ENCODE peak calls at places on chromosomes 7 and 10, in four cellular contexts. A, E, C and I are unnamed samples. For H3K79me2, the result is how much of the 10 kb centered on the place peaks cover.

GRCh38 chr7:28984631-28985030 is 26.5 kb upstream of the TRIL start:
- DNase-seq in A (peak), E (peak), C (no peak), I (peak)

GRCh38 chr10:58488921-58489320 is 23.8 kb upstream of the BICC1 start:
- DNase-seq in A (peak), E (no peak), C (no peak), I (no peak)

GRCh38 chr7:71131256-71131752 is 640 bp upstream of the GALNT17 start:
- DNase-seq in A (no peak), E (peak), C (peak), I (no peak)

GRCh38 chr10:122768033-122768745 is 68.5 kb upstream of the C10orf120 start:
- DNase-seq in A (no peak), E (no peak), C (no peak), I (no peak)

GRCh38 chr7:96221888-96222287 is 100.0 kb downstream of the SLC25A13 start:
- DNase-seq in A (no peak), E (no peak), C (no peak), I (no peak)

GRCh38 chr7:151586531-151587270 is 67.0 kb upstream of the RHEB start:
- DNase-seq in A (no peak), E (no peak), C (no peak), I (no peak)

GRCh38 chr10:99854860-99855259 is 72.4 kb downstream of the ABCC2 start:
- DNase-seq in A (peak), E (peak), C (no peak), I (peak)

GRCh38 chr7:92758796-92759431 is 77.5 kb downstream of the CDK6 start:
- DNase-seq in A (no peak), E (no peak), C (no peak), I (no peak)

GRCh38 chr10:103734731-103735130 is 120.6 kb downstream of the SH3PXD2A start:
- DNase-seq in A (no peak), E (no peak), C (no peak), I (peak)

GRCh38 chr7:100407285-100408180 is 21.0 kb downstream of the ZCWPW1 start:
- DNase-seq in A (peak), E (peak), C (peak), I (no peak)

GRCh38 chr10:11057018-11057417 is 39.3 kb downstream of the CELF2 start:
- DNase-seq in A (no peak), E (no peak), C (no peak), I (no peak)

GRCh38 chr7:55570939-55571338 is 1.4 kb downstream of the VOPP1 start:
- DNase-seq in A (peak), E (no peak), C (no peak), I (peak)

GRCh38 chr10:73110345-73110849 is at the start of gene NUDT13:
- DNase-seq in A (peak), E (peak), C (peak), I (peak)

GRCh38 chr7:84218681-84219080 is 24.1 kb upstream of the SEMA3A start:
- DNase-seq in A (peak), E (no peak), C (no peak), I (no peak)

GRCh38 chr10:73053275-73053674 is 43.4 kb downstream of the P4HA1 start:
- DNase-seq in A (no peak), E (no peak), C (no peak), I (no peak)

GRCh38 chr10:12444981-12445700 is 95.8 kb downstream of the CAMK1D start:
- DNase-seq in A (no peak), E (no peak), C (no peak), I (no peak)
- H3K79me2 ChIP-seq in A (under half), E (under half), C (under half), I (under half)

DNA sequence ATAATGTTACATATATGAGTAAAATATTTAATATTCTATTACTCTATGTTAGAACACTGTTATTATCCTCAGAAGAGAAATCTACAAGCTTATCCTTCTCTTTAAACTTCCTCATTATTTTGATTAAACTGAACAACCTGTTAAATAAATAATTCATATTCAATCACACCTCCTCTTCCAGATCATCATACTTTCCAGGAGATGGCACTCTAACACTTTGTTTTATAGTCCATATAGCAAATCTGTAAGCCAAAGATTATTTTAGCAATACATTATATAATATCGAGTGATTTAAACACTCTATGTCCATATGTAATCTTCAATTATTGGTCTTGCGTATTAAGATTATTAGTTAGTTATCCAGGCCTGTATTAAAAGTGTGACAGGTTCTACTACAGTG is 694.1 kb downstream of the ANKRD7 start:
- DNase-seq in A (peak), E (peak), C (no peak), I (no peak)
- TF ChIP-seq CTCF in A (peak), E (peak), C (no peak), I (no peak)

DNA sequence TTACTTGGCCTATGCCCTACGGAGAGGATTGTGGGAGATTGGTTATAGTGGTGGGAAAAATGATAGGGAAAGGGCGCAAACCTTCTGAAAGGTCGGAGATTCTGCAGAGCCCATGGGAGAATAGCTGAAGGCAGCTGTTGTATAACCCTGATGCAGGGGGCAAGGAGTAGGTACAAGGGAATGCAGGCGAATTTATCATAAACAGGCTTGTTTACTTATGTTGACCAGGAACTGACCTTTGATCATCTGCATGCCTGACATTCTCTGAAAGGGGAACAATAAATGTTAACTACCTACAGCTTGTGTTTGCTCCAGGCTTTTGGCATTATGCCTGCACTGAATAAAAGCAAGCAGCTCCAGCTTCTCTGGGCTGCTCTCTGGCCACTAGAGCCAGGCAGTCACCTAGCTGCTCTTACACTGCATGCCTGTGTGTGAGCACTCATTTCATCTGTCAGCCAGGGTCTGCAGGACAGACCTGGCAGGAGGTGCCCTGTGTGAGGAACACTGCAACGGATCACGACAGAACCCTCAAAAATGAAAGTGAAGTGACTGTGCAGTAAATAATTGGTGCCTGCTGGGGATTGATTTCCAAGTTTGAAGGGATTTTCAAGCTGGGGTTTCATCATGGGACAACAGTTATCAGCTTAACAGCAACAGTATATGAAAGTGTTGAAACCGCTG is 31.1 kb upstream of the ABCA13 start:
- DNase-seq in A (peak), E (peak), C (no peak), I (no peak)
- H3K79me2 ChIP-seq in A (under half), E (under half), C (under half), I (under half)

GRCh38 chr10:14556285-14556956 is 218.3 kb downstream of the FAM107B start:
- DNase-seq in A (no peak), E (peak), C (no peak), I (no peak)
- TF ChIP-seq CTCF in A (peak), E (peak), C (peak), I (peak)

GRCh38 chr10:48533540-48533939 is 71.3 kb downstream of the ARHGAP22 start:
- DNase-seq in A (no peak), E (no peak), C (no peak), I (no peak)
- H3K79me2 ChIP-seq in A (under half), E (under half), C (under half), I (half or more)

GRCh38 chr10:124875596-124875995 is 66.3 kb upstream of the ZRANB1 start:
- DNase-seq in A (peak), E (no peak), C (no peak), I (peak)
- TF ChIP-seq CTCF in A (no peak), E (no peak), C (no peak), I (peak)

DNA sequence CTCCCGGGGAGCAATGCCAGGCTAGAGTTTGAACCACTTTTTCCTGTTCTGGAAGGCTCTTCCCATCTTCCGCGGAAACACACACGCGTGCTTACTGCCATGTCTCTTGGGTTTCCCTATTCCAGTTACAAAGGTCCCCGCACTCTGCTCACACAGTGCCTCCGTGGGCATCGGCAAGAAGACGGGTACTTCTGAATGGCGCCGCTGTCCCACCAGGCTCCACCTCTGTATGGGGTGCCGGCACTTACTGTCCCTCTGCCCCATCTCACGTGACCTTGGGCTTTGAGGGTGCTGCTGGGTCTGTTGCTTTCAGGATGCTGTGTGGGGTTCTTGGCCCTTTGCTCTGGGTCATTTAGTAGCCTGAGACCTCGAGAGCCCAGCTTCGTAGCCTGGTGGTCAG is 170.7 kb upstream of the SH2B2 start:
- DNase-seq in A (no peak), E (no peak), C (no peak), I (no peak)
- H3K79me2 ChIP-seq in A (under half), E (under half), C (under half), I (under half)